ENCODE peak calls at places on chromosomes 2 and 18, in five cellular contexts. Z, T, V, K and Q are unnamed samples.

GRCh38 chr2:167964650-167965404 is 282.6 kb downstream of the STK39 start:
- DNase-seq in Z (peak; percentile 36), T (no peak), V (no peak), K (no peak), Q (no peak)

GRCh38 chr2:233400341-233400740 is 46.0 kb downstream of the DGKD start:
- DNase-seq in Z (no peak), T (no peak), V (no peak), K (no peak), Q (no peak)

GRCh38 chr2:12607971-12608370 is 108.8 kb upstream of the TRIB2 start:
- DNase-seq in Z (no peak), T (no peak), V (no peak), K (no peak), Q (no peak)

GRCh38 chr2:149169653-149170052 is 131.2 kb downstream of the LYPD6B start:
- DNase-seq in Z (no peak), T (no peak), V (no peak), K (no peak), Q (no peak)

GRCh38 chr2:9010866-9011265 is 7.4 kb upstream of the MBOAT2 start:
- DNase-seq in Z (peak; percentile 83), T (no peak), V (no peak), K (no peak), Q (no peak)

GRCh38 chr2:202555354-202555753 is 79.4 kb upstream of the FAM117B start:
- DNase-seq in Z (no peak), T (no peak), V (no peak), K (no peak), Q (no peak)

GRCh38 chr18:26074256-26074655 is 16.2 kb downstream of the SS18 start:
- DNase-seq in Z (no peak), T (no peak), V (no peak), K (no peak), Q (no peak)

GRCh38 chr2:108607706-108608301 is 73.5 kb downstream of the LIMS1 start:
- DNase-seq in Z (peak; percentile 70), T (no peak), V (no peak), K (no peak), Q (no peak)

GRCh38 chr2:501667-502066 is 175.5 kb downstream of the TMEM18 start:
- DNase-seq in Z (no peak), T (no peak), V (no peak), K (no peak), Q (no peak)

GRCh38 chr18:3595282-3596273 is 145.6 kb downstream of the TGIF1 start:
- DNase-seq in Z (peak; percentile 95), T (no peak), V (no peak), K (no peak), Q (peak; percentile 66)

GRCh38 chr2:12196495-12196894 is 450.1 kb downstream of the LPIN1 start:
- DNase-seq in Z (peak; percentile 12), T (no peak), V (no peak), K (no peak), Q (no peak)

GRCh38 chr2:44118257-44118656 is 50.4 kb upstream of the PPM1B start:
- DNase-seq in Z (peak; percentile 50), T (no peak), V (no peak), K (no peak), Q (no peak)

GRCh38 chr2:121626777-121627524 is 22.3 kb downstream of the CLASP1 start:
- DNase-seq in Z (peak; percentile 95), T (no peak), V (no peak), K (no peak), Q (no peak)

GRCh38 chr2:204507636-204508035 is 37.6 kb upstream of the PARD3B start:
- DNase-seq in Z (no peak), T (no peak), V (no peak), K (no peak), Q (no peak)

GRCh38 chr18:69814861-69815385 is 132.8 kb downstream of the CD226 start:
- DNase-seq in Z (no peak), T (no peak), V (no peak), K (no peak), Q (no peak)

GRCh38 chr2:1234731-1235308 is 178.4 kb upstream of the TPO start:
- DNase-seq in Z (peak; percentile 1), T (no peak), V (no peak), K (no peak), Q (no peak)

GRCh38 chr18:64017870-64018269 is 48.0 kb downstream of the SERPINB8 start:
- DNase-seq in Z (peak; percentile 34), T (no peak), V (no peak), K (no peak), Q (no peak)

GRCh38 chr2:223723954-223724411 is 113.4 kb downstream of the AP1S3 start:
- DNase-seq in Z (no peak), T (no peak), V (no peak), K (no peak), Q (no peak)

GRCh38 chr18:715626-716025 is 3.2 kb upstream of the ENOSF1 start:
- DNase-seq in Z (peak; percentile 56), T (no peak), V (no peak), K (no peak), Q (no peak)

GRCh38 chr2:72895759-72896281 is 8.6 kb downstream of the SPR start:
- DNase-seq in Z (peak; percentile 79), T (peak; percentile 67), V (no peak), K (no peak), Q (no peak)

GRCh38 chr2:14535156-14535555 is 97.4 kb upstream of the LRATD1 start:
- DNase-seq in Z (no peak), T (no peak), V (no peak), K (no peak), Q (no peak)

GRCh38 chr2:217316743-217317142 is 456.9 kb upstream of the TNP1 start:
- DNase-seq in Z (peak; percentile 51), T (no peak), V (no peak), K (no peak), Q (no peak)

GRCh38 chr2:85843543-85843942 is 45.2 kb downstream of the ST3GAL5 start:
- DNase-seq in Z (no peak), T (no peak), V (no peak), K (no peak), Q (no peak)
- TF ChIP-seq CTCF in Z (peak; percentile 57), T (no peak), V (peak; percentile 25), K (no peak), Q (peak; percentile 66)

GRCh38 chr2:100718065-100718570 is 101.8 kb upstream of the NPAS2 start:
- DNase-seq in Z (no peak), T (no peak), V (no peak), K (no peak), Q (no peak)
- H3K4me3 ChIP-seq in Z (no peak overlapping the region), T (no peak overlapping the region), V (no peak overlapping the region), K (no peak overlapping the region), Q (no peak overlapping the region)

GRCh38 chr18:22846697-22847096 is 86.4 kb upstream of the RBBP8 start:
- DNase-seq in Z (no peak), T (no peak), V (no peak), K (no peak), Q (no peak)
- TF ChIP-seq CTCF in Z (no peak), T (no peak), V (no peak), K (no peak), Q (no peak)

GRCh38 chr2:26400723-26401122 is 997 bp upstream of the DRC1 start:
- DNase-seq in Z (no peak), T (no peak), V (no peak), K (no peak), Q (no peak)

GRCh38 chr2:26396734-26397298 is 4.9 kb upstream of the DRC1 start:
- DNase-seq in Z (no peak), T (no peak), V (no peak), K (no peak), Q (no peak)

GRCh38 chr2:26399781-26400376 is 1.8 kb upstream of the DRC1 start:
- DNase-seq in Z (no peak), T (no peak), V (no peak), K (no peak), Q (no peak)

GRCh38 chr2:26407517-26407916 is 5.8 kb downstream of the DRC1 start:
- DNase-seq in Z (no peak), T (no peak), V (no peak), K (no peak), Q (no peak)

GRCh38 chr2:26401739-26402541 is at the start of gene DRC1:
- DNase-seq in Z (peak; percentile 76), T (peak; percentile 60), V (no peak), K (peak; percentile 75), Q (no peak)
- H3K4me3 ChIP-seq in Z (peak within 1 kb of the TSS; percentile 48), T (peak within 1 kb of the TSS; percentile 10), V (peak within 1 kb of the TSS; percentile 43), K (peak within 1 kb of the TSS; percentile 48), Q (no peak within 1 kb of the TSS)

GRCh38 chr2:221195829-221196228 is 376.3 kb downstream of the EPHA4 start:
- DNase-seq in Z (no peak), T (no peak), V (no peak), K (no peak), Q (no peak)
- TF ChIP-seq CTCF in Z (no peak), T (no peak), V (no peak), K (no peak), Q (no peak)

DNA sequence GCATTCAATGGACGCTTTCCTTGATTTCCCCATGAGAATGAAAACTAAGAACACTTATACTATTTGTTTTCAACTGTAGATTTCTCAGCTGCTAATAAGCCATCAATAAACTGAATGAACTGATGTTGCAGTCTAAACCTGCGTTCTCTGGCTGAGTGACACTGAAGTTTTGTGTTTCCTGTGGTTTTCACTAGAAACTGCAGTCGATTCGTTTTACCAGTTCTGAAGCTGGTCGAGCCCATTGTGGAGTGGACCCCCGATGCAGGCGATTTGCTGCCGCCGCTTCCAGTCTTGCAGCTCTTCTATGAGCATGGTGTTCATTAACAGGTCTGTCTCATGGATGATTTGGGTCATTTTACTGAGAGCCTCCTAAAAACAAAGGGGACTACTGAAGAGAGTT is 50.6 kb upstream of the STAT1 start:
- DNase-seq in Z (no peak), T (no peak), V (no peak), K (no peak), Q (no peak)
- H3K4me3 ChIP-seq in Z (no peak overlapping the region), T (no peak overlapping the region), V (no peak overlapping the region), K (no peak overlapping the region), Q (no peak overlapping the region)

DNA sequence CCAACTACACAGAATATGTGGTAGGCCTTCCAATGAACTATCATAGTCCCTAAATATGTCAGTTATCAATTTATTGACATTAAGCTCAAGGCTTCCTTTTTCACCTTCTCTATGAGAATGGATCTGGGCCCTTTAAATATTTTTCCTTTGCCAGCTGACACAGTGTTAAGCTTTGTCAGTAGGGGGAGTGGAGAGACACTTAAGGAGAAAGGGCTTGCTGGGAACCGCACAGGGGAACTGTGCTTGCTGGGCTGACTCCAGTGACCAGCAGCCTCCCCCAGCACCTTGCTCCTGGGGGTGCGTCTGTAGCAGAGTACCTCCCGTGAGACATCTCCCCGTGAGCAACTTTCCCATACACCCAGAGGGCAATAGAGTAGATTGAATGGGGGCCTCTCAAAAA is 6.5 kb upstream of the PTPN2 start:
- DNase-seq in Z (peak; percentile 22), T (no peak), V (no peak), K (no peak), Q (no peak)
- TF ChIP-seq CTCF in Z (peak; percentile 28), T (no peak), V (peak; percentile 9), K (no peak), Q (peak; percentile 32)

GRCh38 chr2:128523490-128523889 is 204.8 kb upstream of the HS6ST1 start:
- DNase-seq in Z (no peak), T (no peak), V (no peak), K (no peak), Q (no peak)
- H3K4me3 ChIP-seq in Z (no peak overlapping the region), T (no peak overlapping the region), V (no peak overlapping the region), K (no peak overlapping the region), Q (no peak overlapping the region)